ENCODE peak calls at places on chromosome 22, in seven cellular contexts. C is cardiac septum, W is A549, L is RWPE2, F is HFFc6, X is dermis microvascular lymphatic vessel endothelial cell, Q is frontal cortex. Z is an unnamed sample.

GRCh38 chr22:45318558-45319318 is 9.0 kb downstream of the FAM118A start:
- DNase-seq in C (no peak), W (no peak), L (no peak), F (no peak), X (peak), Q (no peak), Z (no peak)

GRCh38 chr22:48316245-48316875 is 1511.3 kb downstream of the BRD1 start:
- DNase-seq in C (peak), W (no peak), L (no peak), F (no peak), X (no peak), Q (no peak), Z (no peak)

GRCh38 chr22:30265851-30266444 is 703 bp downstream of the OSM start:
- DNase-seq in C (peak), W (no peak), L (no peak), F (no peak), X (no peak), Q (no peak), Z (no peak)

GRCh38 chr22:22728382-22728781 is 84.0 kb downstream of the GGTLC2 start:
- DNase-seq in C (no peak), W (no peak), L (no peak), F (no peak), X (no peak), Q (no peak), Z (no peak)

GRCh38 chr22:17627961-17628303 is 617 bp downstream of the ATP6V1E1 start:
- DNase-seq in C (no peak), W (no peak), L (no peak), F (no peak), X (no peak), Q (no peak), Z (no peak)

GRCh38 chr22:30170126-30170525 is 76.4 kb downstream of the LIF start:
- DNase-seq in C (no peak), W (no peak), L (no peak), F (no peak), X (no peak), Q (no peak), Z (no peak)

GRCh38 chr22:23789638-23790037 is 2.9 kb downstream of the SMARCB1 start:
- DNase-seq in C (no peak), W (no peak), L (no peak), F (no peak), X (no peak), Q (no peak), Z (no peak)

GRCh38 chr22:19873138-19873959 is 18.7 kb upstream of the GNB1L start:
- DNase-seq in C (peak), W (no peak), L (peak), F (no peak), X (no peak), Q (no peak), Z (no peak)

GRCh38 chr22:32839776-32840571 is 38.5 kb downstream of the TIMP3 start:
- DNase-seq in C (no peak), W (no peak), L (no peak), F (no peak), X (no peak), Q (no peak), Z (no peak)

GRCh38 chr22:30591191-30591587 is 521 bp downstream of the PES1 start:
- DNase-seq in C (no peak), W (no peak), L (no peak), F (peak), X (no peak), Q (no peak), Z (no peak)

GRCh38 chr22:32206774-32207758 is 2.2 kb upstream of the RFPL2 start:
- DNase-seq in C (peak), W (peak), L (no peak), F (no peak), X (peak), Q (no peak), Z (peak)

GRCh38 chr22:31995807-31996206 is 47.3 kb upstream of the SLC5A1 start:
- DNase-seq in C (no peak), W (no peak), L (no peak), F (no peak), X (no peak), Q (no peak), Z (no peak)

GRCh38 chr22:19775496-19776325 is 15.1 kb downstream of the TBX1 start:
- DNase-seq in C (no peak), W (no peak), L (peak), F (no peak), X (no peak), Q (no peak), Z (no peak)

GRCh38 chr22:43570531-43571144 is 158.8 kb downstream of the MPPED1 start:
- DNase-seq in C (no peak), W (no peak), L (no peak), F (no peak), X (no peak), Q (no peak), Z (no peak)

GRCh38 chr22:47328550-47329243 is 566.2 kb downstream of the TBC1D22A start:
- DNase-seq in C (no peak), W (peak), L (no peak), F (peak), X (no peak), Q (no peak), Z (peak)

GRCh38 chr22:46104170-46104880 is 46.0 kb upstream of the PPARA start:
- DNase-seq in C (no peak), W (no peak), L (no peak), F (no peak), X (no peak), Q (peak), Z (no peak)

GRCh38 chr22:36160499-36160942 is at the start of gene APOL3:
- DNase-seq in C (peak), W (no peak), L (no peak), F (no peak), X (peak), Q (no peak), Z (peak)

GRCh38 chr22:22171357-22172218 is 73.0 kb upstream of the VPREB1 start:
- DNase-seq in C (no peak), W (peak), L (no peak), F (no peak), X (no peak), Q (no peak), Z (peak)

GRCh38 chr22:38317995-38318715 is 922 bp upstream of the CSNK1E start:
- DNase-seq in C (no peak), W (peak), L (peak), F (peak), X (peak), Q (no peak), Z (peak)

GRCh38 chr22:32237905-32238304 is 17.2 kb downstream of the SLC5A4 start:
- DNase-seq in C (no peak), W (no peak), L (no peak), F (no peak), X (no peak), Q (no peak), Z (no peak)

GRCh38 chr22:39297490-39298193 is 21.8 kb downstream of the RPL3 start:
- DNase-seq in C (no peak), W (no peak), L (no peak), F (no peak), X (no peak), Q (no peak), Z (no peak)

GRCh38 chr22:28245579-28246224 is 326.6 kb upstream of the PITPNB start:
- DNase-seq in C (no peak), W (no peak), L (no peak), F (no peak), X (no peak), Q (no peak), Z (no peak)

GRCh38 chr22:29152045-29152380 is 53.7 kb upstream of the EMID1 start:
- DNase-seq in C (peak), W (no peak), L (no peak), F (no peak), X (no peak), Q (no peak), Z (no peak)

GRCh38 chr22:49668402-49668801 is 159.3 kb downstream of the BRD1 start:
- DNase-seq in C (no peak), W (no peak), L (peak), F (no peak), X (no peak), Q (no peak), Z (no peak)

GRCh38 chr22:28801845-28802594 is 1.7 kb upstream of the XBP1 start:
- DNase-seq in C (no peak), W (no peak), L (no peak), F (no peak), X (no peak), Q (no peak), Z (peak)

GRCh38 chr22:36629320-36629719 is 74.2 kb downstream of the CACNG2 start:
- DNase-seq in C (no peak), W (no peak), L (no peak), F (no peak), X (no peak), Q (no peak), Z (no peak)

GRCh38 chr22:24965822-24966626 is 13.5 kb downstream of the KIAA1671 start:
- DNase-seq in C (no peak), W (peak), L (peak), F (no peak), X (no peak), Q (no peak), Z (peak)

GRCh38 chr22:50527921-50528681 is 1.7 kb downstream of the TYMP start:
- DNase-seq in C (no peak), W (no peak), L (no peak), F (no peak), X (no peak), Q (no peak), Z (no peak)

GRCh38 chr22:37896181-37896592 is 9.9 kb upstream of the MICALL1 start:
- DNase-seq in C (no peak), W (no peak), L (no peak), F (no peak), X (peak), Q (no peak), Z (peak)

GRCh38 chr22:46547883-46548244 is 10.4 kb upstream of the CELSR1 start:
- DNase-seq in C (peak), W (no peak), L (peak), F (peak), X (peak), Q (no peak), Z (peak)

GRCh38 chr22:38415561-38416321 is 39.3 kb downstream of the KCNJ4 start:
- DNase-seq in C (peak), W (no peak), L (peak), F (no peak), X (no peak), Q (no peak), Z (no peak)

GRCh38 chr22:32957093-32957835 is 100.9 kb downstream of the SYN3 start:
- DNase-seq in C (no peak), W (no peak), L (no peak), F (no peak), X (no peak), Q (no peak), Z (no peak)

GRCh38 chr22:50323900-50324299 is 2.9 kb downstream of the DENND6B start:
- DNase-seq in C (no peak), W (no peak), L (no peak), F (no peak), X (no peak), Q (no peak), Z (no peak)

GRCh38 chr22:42700355-42700754 is 20.3 kb downstream of the A4GALT start:
- DNase-seq in C (no peak), W (no peak), L (no peak), F (no peak), X (no peak), Q (no peak), Z (no peak)

GRCh38 chr22:30262917-30263741 is 3.5 kb downstream of the OSM start:
- DNase-seq in C (peak), W (peak), L (no peak), F (peak), X (no peak), Q (peak), Z (peak)